ENCODE peak calls at places on chromosomes 5 and 9, in seven cellular contexts. Y, V, U, N, D, F and W are unnamed samples.

GRCh38 chr9:17402309-17402708 is 176.6 kb upstream of the SH3GL2 start:
- DNase-seq in D (peak; percentile 25), N (no peak), V (no peak), F (no peak), Y (no peak), U (no peak), W (no peak)

GRCh38 chr5:136731241-136731885 is 366.0 kb upstream of the TRPC7 start:
- DNase-seq in N (no peak), Y (no peak), F (no peak), V (no peak), U (no peak), D (peak; percentile 48), W (no peak)

GRCh38 chr5:68381060-68381459 is 165.5 kb downstream of the PIK3R1 start:
- DNase-seq in D (no peak), N (no peak), U (no peak), Y (no peak), V (no peak), F (no peak), W (no peak)

GRCh38 chr9:27333241-27334052 is 36.5 kb upstream of the EQTN start:
- DNase-seq in Y (peak; percentile 77), U (peak; percentile 61), D (peak; percentile 86), N (no peak), V (peak; percentile 77), F (no peak), W (peak; percentile 73)

GRCh38 chr5:2750026-2750757 is 1.3 kb downstream of the IRX2 start:
- DNase-seq in V (no peak), N (no peak), F (no peak), Y (peak; percentile 37), D (peak; percentile 43), U (no peak), W (no peak)

GRCh38 chr5:168023190-168023589 is 268.3 kb upstream of the WWC1 start:
- DNase-seq in U (peak; percentile 31), Y (no peak), D (no peak), N (no peak), F (no peak), V (no peak), W (no peak)

GRCh38 chr9:76459691-76460635 is 981 bp downstream of the GCNT1 start:
- DNase-seq in N (peak; percentile 39), Y (peak; percentile 4), V (peak; percentile 36), D (peak; percentile 72), F (peak; percentile 67), U (peak; percentile 54), W (no peak)

GRCh38 chr5:140855772-140856674 is at the start of gene PCDHA10:
- DNase-seq in D (peak; percentile 5), F (no peak), Y (no peak), N (no peak), V (no peak), U (no peak), W (no peak)

GRCh38 chr5:6472792-6473191 is 24.1 kb downstream of the UBE2QL1 start:
- DNase-seq in V (no peak), N (no peak), F (no peak), Y (no peak), U (no peak), D (no peak), W (no peak)

GRCh38 chr5:55160493-55161209 is 680 bp downstream of the GPX8 start:
- DNase-seq in Y (peak; percentile 38), V (no peak), D (peak; percentile 95), F (no peak), N (no peak), U (no peak), W (no peak)

GRCh38 chr9:21326526-21327139 is 8.6 kb downstream of the KLHL9 start:
- DNase-seq in U (no peak), N (peak; percentile 43), Y (no peak), D (peak; percentile 51), V (peak; percentile 50), F (no peak), W (peak; percentile 49)

GRCh38 chr9:89177401-89178161 is 1.0 kb downstream of the SHC3 start:
- DNase-seq in F (peak; percentile 68), N (no peak), D (peak; percentile 41), V (no peak), U (no peak), Y (peak; percentile 23), W (no peak)

GRCh38 chr5:170444969-170445505 is 55.9 kb upstream of the KCNMB1 start:
- DNase-seq in N (no peak), D (no peak), V (no peak), U (no peak), F (no peak), Y (no peak), W (no peak)

GRCh38 chr5:63877961-63878360 is 84.3 kb downstream of the HTR1A start:
- DNase-seq in U (no peak), V (no peak), D (no peak), N (no peak), F (no peak), Y (no peak), W (no peak)

GRCh38 chr5:75050415-75050814 is 1.9 kb downstream of the GCNT4 start:
- DNase-seq in D (no peak), V (no peak), Y (peak; percentile 17), N (no peak), U (no peak), F (no peak), W (no peak)

GRCh38 chr5:4563400-4563799 is 576.7 kb upstream of the ADAMTS16 start:
- DNase-seq in U (no peak), F (no peak), D (peak; percentile 13), Y (peak; percentile 18), V (no peak), N (no peak), W (no peak)

DNA sequence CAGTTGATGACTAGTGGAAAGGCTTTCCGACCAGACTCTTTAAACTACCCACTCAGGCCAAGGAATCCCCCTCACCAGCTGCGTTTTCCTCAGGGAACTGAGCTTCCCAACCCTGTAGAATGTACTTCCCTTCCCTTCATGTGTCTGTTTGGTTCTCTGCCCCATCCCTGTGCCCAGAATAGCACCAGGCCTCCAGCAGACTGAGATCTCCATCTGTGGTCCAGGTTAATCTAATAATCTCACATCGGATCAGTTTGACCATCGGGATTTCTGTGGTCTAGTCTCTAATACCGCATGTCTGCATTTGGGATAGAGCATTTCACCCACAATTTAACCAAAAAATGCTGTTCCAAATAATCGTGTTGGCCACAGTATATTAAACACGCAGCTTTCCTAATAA is 237.2 kb downstream of the ROR2 start:
- DNase-seq in Y (no peak), N (no peak), V (no peak), D (no peak), U (no peak), F (no peak), W (no peak)
- TF ChIP-seq CTCF in Y (no peak), N (no peak), V (no peak), D (no peak), U (no peak), F (no peak), W (no peak)

GRCh38 chr9:97723819-97724218 is 26.7 kb upstream of the XPA start:
- DNase-seq in F (no peak), Y (no peak), D (no peak), V (no peak), U (no peak), N (no peak), W (no peak)

GRCh38 chr9:97722331-97722730 is 25.2 kb upstream of the XPA start:
- DNase-seq in F (no peak), Y (no peak), U (no peak), V (no peak), D (no peak), N (no peak), W (no peak)

GRCh38 chr9:97721396-97721795 is 24.3 kb upstream of the XPA start:
- DNase-seq in D (no peak), F (no peak), N (no peak), U (no peak), Y (no peak), V (no peak), W (no peak)

GRCh38 chr9:97714435-97714834 is 17.3 kb upstream of the XPA start:
- DNase-seq in D (peak; percentile 33), N (no peak), Y (no peak), F (no peak), V (no peak), U (no peak), W (no peak)

DNA sequence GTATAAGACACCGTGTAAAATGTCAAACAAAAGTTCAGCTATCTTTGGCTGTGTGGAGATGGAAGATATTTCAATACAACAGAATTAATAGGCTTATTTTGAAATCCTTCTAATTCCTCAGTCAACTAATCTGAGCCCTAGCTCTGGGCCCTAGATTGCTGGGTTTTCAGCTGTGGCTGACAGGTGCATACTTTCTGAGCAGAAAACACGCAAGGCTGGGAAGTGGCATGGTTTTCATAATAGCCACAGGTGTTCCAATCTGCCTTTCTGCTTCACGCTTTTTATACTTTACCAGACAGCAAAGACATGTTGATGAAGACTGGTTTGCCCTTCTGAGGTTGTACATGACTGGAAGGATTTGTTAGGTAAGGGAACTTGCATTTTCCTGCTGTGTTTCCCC is 20.7 kb upstream of the XPA start:
- DNase-seq in F (no peak), U (no peak), N (no peak), V (no peak), D (no peak), Y (no peak), W (no peak)
- TF ChIP-seq CTCF in F (no peak), U (no peak), N (no peak), V (no peak), D (no peak), Y (no peak), W (no peak)

GRCh38 chr5:36777105-36777757 is 99.3 kb upstream of the NIPBL start:
- DNase-seq in N (no peak), V (no peak), U (no peak), D (peak; percentile 34), F (no peak), Y (peak; percentile 20), W (no peak)
- TF ChIP-seq CTCF in N (peak; percentile 2), V (no peak), U (peak; percentile 17), D (peak; percentile 51), F (peak; percentile 26), Y (peak; percentile 50), W (peak; percentile 2)

DNA sequence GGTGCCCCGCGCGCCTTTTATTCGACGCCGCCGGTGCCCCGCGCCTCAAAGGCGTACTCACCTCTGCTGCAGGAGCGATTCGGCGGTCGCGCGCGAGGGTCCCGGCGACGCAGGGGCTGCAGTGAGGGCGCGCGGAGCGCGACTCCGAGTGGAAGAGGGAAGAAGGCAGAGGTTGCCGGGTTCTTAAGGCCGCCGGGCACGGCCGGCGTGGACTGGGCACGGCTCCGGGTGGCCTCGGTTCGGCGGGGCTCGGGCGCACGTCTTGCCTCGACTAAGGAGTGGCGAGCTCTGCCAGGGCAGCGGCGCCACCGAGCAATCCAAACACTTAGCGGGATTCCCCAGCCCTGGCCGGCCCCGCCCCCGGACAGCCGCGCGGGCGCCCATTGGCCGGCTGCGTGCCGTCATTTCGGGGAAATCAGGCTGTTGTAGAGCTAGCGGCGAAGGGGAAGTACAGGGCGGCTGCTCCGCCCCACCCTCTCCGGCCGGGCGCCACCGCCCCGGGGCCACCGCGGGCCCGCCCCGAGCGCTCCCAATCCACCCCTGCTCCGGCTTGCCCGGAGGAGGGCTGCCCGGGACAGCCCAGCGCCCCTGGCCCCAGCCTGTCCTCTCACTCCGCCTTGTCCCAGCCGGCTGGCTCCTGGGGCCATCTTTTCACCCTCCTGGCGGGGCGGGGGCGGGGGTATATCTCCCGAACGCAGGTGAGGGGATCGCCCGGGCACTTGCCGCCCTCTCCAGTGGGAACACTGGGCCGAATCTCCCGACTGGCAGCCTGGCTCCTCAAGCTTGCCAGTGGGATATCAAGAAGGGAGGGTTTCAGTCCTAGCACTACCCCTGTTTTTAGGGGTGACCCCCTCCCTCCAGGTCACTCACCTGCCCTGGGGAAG is at the start of gene IRF1:
- DNase-seq in Y (peak; percentile 84), U (peak; percentile 97), N (peak; percentile 99), F (peak; percentile 99), V (peak; percentile 98), D (peak; percentile 98), W (peak; percentile 98)
- TF ChIP-seq CTCF in Y (no peak), U (peak; percentile 29), N (no peak), F (no peak), V (no peak), D (peak; percentile 12), W (peak; percentile 6)

GRCh38 chr9:135463140-135463539 is 16.4 kb upstream of the PPP1R26 start:
- DNase-seq in D (peak; percentile 34), Y (no peak), U (no peak), N (no peak), V (no peak), F (no peak), W (no peak)
- TF ChIP-seq CTCF in D (no peak), Y (no peak), U (no peak), N (no peak), V (no peak), F (no peak), W (no peak)